ENCODE peak calls at places on chromosomes 16 and 17, in eight cellular contexts. T, P, Q, X, U, F, K and I are unnamed samples.

GRCh38 chr16:68993421-68993820 is 112.0 kb upstream of the HAS3 start:
- DNase-seq in K (no peak), Q (no peak), U (no peak), P (no peak), X (no peak), T (no peak), F (no peak), I (no peak)

GRCh38 chr16:81435567-81435966 is 9.0 kb upstream of the CMIP start:
- DNase-seq in K (no peak), U (no peak), P (no peak), X (no peak), T (no peak), Q (no peak), F (no peak), I (no peak)

GRCh38 chr16:87169509-87169985 is 147.6 kb downstream of the C16orf95 start:
- DNase-seq in U (no peak), F (no peak), T (no peak), X (peak), K (no peak), P (peak), Q (no peak), I (no peak)

GRCh38 chr16:49837673-49838360 is 18.1 kb downstream of the ZNF423 start:
- DNase-seq in T (no peak), U (no peak), Q (no peak), F (no peak), X (no peak), K (no peak), P (no peak), I (no peak)

GRCh38 chr16:70598937-70599503 is 47.3 kb upstream of the IL34 start:
- DNase-seq in F (no peak), Q (no peak), P (no peak), U (no peak), X (no peak), T (no peak), K (no peak), I (no peak)

GRCh38 chr16:1667271-1667670 is 10.8 kb upstream of the JPT2 start:
- DNase-seq in F (no peak), T (no peak), Q (no peak), K (no peak), X (no peak), P (no peak), U (no peak), I (no peak)

GRCh38 chr16:2960183-2961010 is 3.7 kb upstream of the KREMEN2 start:
- DNase-seq in P (no peak), X (no peak), Q (no peak), F (no peak), U (no peak), T (no peak), K (no peak), I (no peak)

GRCh38 chr17:53896047-53896446 is 73.3 kb downstream of the KIF2B start:
- DNase-seq in F (no peak), T (no peak), K (no peak), U (no peak), X (no peak), P (no peak), Q (no peak), I (no peak)

GRCh38 chr17:1239210-1239609 is 31.0 kb upstream of the BHLHA9 start:
- DNase-seq in U (no peak), K (no peak), X (peak), F (no peak), T (no peak), P (no peak), Q (no peak), I (no peak)

GRCh38 chr17:53949473-53950090 is 126.9 kb downstream of the KIF2B start:
- DNase-seq in U (no peak), Q (no peak), P (no peak), K (no peak), X (no peak), T (no peak), F (no peak), I (no peak)

GRCh38 chr16:88527186-88527936 is 42.8 kb upstream of the ZC3H18 start:
- DNase-seq in T (peak), U (peak), Q (no peak), X (peak), K (peak), F (peak), P (no peak), I (no peak)

GRCh38 chr17:79925242-79925957 is 86.2 kb upstream of the CBX4 start:
- DNase-seq in F (peak), X (peak), U (peak), K (no peak), Q (no peak), T (no peak), P (no peak), I (no peak)

GRCh38 chr17:50451943-50452626 is 16.6 kb downstream of the CHAD start:
- DNase-seq in K (no peak), P (no peak), T (no peak), U (no peak), Q (no peak), X (no peak), F (no peak), I (no peak)

GRCh38 chr17:47145351-47145750 is 43.7 kb downstream of the CDC27 start:
- DNase-seq in Q (no peak), F (peak), X (no peak), T (no peak), U (no peak), K (no peak), P (no peak), I (no peak)

GRCh38 chr17:22278302-22279275 is 586.3 kb downstream of the KCNJ18 start:
- DNase-seq in U (no peak), X (no peak), Q (no peak), T (no peak), P (no peak), K (no peak), F (no peak), I (no peak)

GRCh38 chr17:77387891-77388290 is 247.1 kb downstream of the SEC14L1 start:
- DNase-seq in K (no peak), F (no peak), U (no peak), T (no peak), P (no peak), X (no peak), Q (no peak), I (no peak)

GRCh38 chr16:8751481-8752311 is 45.7 kb downstream of the TMEM186 start:
- DNase-seq in T (peak), U (no peak), K (no peak), F (no peak), X (peak), P (peak), Q (no peak), I (peak)

GRCh38 chr16:80014241-80014939 is 413.9 kb upstream of the MAF start:
- DNase-seq in X (no peak), K (no peak), Q (no peak), P (no peak), F (no peak), U (no peak), T (no peak), I (no peak)

GRCh38 chr17:74355065-74355464 is 6.6 kb downstream of the BTBD17 start:
- DNase-seq in P (no peak), X (no peak), K (no peak), F (no peak), Q (no peak), T (no peak), U (no peak), I (no peak)

GRCh38 chr17:74354561-74354960 is 7.1 kb downstream of the BTBD17 start:
- DNase-seq in Q (no peak), F (no peak), X (no peak), K (no peak), P (no peak), U (no peak), T (no peak), I (no peak)

GRCh38 chr17:74357466-74357809 is 4.2 kb downstream of the BTBD17 start:
- DNase-seq in X (no peak), Q (no peak), U (no peak), F (no peak), K (no peak), P (no peak), T (no peak), I (no peak)

GRCh38 chr17:74358696-74359095 is 3.0 kb downstream of the BTBD17 start:
- DNase-seq in P (no peak), T (no peak), U (no peak), X (no peak), Q (no peak), K (no peak), F (no peak), I (no peak)

DNA sequence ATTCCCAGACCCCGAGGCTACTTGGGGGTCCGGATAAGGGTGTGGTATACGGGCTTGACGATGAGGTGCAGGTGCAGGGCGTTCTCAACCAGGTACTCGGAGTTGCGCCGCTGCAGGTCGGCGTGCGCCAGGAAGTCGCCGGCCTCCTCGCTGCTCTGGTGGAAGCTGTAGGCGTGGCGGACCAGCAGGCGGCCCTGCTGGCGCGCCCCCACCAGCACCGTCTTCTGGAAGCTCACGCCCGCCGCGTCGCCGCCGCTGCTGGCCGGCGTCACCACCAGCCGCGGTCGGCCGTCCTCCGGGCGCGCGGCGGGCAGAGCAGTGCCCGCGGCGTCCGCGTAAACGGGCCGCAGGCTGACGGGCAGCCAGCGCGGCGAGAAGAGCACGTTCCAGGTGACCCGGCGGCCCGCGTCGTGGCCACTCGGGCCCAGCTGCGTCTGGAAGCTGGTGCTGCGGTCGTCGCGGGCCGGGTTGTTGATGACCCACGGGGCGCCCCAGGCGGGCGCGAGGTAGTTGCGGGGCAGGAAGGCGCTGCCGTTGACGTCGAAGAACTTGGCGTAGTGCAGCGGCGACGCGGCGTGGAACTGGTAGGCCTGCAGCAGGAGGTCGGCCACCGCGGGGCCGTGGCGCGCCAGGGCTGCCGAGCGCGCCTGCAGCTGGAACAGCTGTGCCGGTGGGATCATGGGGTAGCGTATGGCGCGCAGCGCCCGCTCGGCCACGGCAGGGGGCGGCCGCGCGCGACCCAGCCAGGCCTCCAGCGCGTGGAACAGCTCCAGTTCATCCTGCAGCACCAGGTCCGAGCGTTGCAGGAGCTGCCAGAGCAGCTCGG is 4.8 kb downstream of the BTBD17 start:
- DNase-seq in P (no peak), F (no peak), Q (no peak), T (no peak), U (no peak), K (no peak), X (no peak), I (no peak)
- TF ChIP-seq CTCF in P (no peak), F (no peak), Q (no peak), T (no peak), U (no peak), K (no peak), X (no peak), I (no peak)

GRCh38 chr16:14562691-14563491 is 67.2 kb downstream of the PARN start:
- DNase-seq in X (peak), F (peak), Q (no peak), K (no peak), U (peak), P (no peak), T (no peak), I (no peak)
- TF ChIP-seq CTCF in X (no peak), F (no peak), Q (peak), K (no peak), U (peak), P (no peak), T (no peak), I (peak)

GRCh38 chr16:53821957-53822625 is 118.1 kb downstream of the FTO start:
- DNase-seq in Q (no peak), F (no peak), T (peak), X (peak), K (no peak), U (no peak), P (no peak), I (no peak)
- TF ChIP-seq CTCF in Q (no peak), F (no peak), T (peak), X (no peak), K (no peak), U (no peak), P (no peak), I (no peak)

DNA sequence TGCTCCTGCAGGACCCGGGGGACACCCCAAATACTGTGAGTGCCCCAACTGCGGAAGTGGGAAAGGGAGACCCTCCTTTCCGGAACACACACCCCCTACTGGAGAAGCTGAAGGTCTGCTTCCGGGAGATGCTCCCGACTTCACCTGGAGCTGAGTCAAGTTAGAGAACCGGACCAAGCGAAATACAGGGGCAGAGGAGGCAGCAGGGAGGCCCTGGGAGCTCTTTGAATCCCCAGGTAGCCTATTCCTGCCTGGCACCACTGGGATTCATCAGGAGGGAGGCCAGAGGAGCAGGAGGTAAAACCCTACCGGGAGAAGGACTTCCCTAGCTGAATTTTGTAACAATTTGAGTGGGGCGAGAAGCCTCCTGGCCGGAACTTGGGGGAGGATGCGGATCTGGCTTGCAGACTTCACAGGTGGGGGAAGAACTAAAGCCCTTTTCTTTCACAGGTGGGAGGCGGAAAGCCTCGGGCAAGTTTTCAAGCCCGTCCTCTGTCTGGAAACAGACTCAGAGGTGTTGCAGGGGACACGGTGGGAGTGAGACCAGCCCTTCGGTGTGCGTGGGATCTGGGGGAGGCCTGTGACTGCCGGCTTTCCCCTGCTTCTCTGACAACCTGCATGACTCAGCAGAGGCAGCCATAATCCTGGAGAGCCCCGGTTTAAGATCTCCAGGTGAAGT is 22.4 kb upstream of the TEKT1 start:
- DNase-seq in X (no peak), K (peak), Q (no peak), P (no peak), T (no peak), F (peak), U (no peak), I (no peak)
- TF ChIP-seq CTCF in X (no peak), K (peak), Q (no peak), P (peak), T (peak), F (peak), U (peak), I (no peak)

GRCh38 chr17:17732444-17732843 is 51.2 kb downstream of the RAI1 start:
- DNase-seq in T (no peak), K (no peak), Q (no peak), U (no peak), P (no peak), X (no peak), F (no peak), I (no peak)
- TF ChIP-seq CTCF in T (no peak), K (no peak), Q (no peak), U (no peak), P (no peak), X (no peak), F (no peak), I (no peak)

DNA sequence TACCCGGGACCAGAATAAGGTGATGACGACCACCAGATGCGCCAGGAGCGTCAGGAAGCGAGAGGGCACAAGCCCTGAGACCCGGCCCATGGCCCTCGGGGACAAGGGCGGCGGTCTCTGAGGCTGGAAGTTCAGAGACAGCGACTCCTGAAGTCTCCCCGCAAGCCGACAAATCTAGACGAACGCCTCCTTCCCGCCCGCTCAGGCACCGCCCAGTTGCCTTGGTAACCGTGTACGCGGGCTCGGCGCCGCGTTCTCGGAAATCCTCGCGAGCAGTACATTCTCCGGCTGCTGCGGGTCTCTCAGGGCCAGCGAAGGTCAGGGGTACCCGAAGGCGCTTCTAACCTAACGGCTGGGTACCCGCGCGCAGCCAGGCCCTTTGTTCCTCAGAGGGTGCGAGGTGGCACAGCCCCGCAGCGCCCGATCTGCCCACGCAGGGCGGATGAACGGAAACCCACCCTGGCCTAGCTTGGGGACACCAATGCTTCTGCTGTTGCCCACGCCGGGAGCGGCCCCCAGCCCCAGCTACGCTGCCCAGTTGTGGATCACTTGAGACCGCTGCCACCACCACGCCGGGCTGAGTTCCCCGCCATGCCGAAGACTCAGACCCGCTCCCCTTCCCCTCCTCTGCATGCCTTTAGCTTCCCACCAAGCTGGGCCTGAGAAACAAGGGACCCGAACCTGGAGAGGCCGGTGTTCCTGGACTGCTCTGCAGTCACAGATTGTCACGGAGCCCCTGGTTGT is at the start of gene TMEM107:
- DNase-seq in Q (no peak), P (no peak), F (peak), U (peak), X (peak), T (peak), K (peak), I (peak)
- TF ChIP-seq CTCF in Q (no peak), P (no peak), F (no peak), U (no peak), X (no peak), T (peak), K (peak), I (no peak)

DNA sequence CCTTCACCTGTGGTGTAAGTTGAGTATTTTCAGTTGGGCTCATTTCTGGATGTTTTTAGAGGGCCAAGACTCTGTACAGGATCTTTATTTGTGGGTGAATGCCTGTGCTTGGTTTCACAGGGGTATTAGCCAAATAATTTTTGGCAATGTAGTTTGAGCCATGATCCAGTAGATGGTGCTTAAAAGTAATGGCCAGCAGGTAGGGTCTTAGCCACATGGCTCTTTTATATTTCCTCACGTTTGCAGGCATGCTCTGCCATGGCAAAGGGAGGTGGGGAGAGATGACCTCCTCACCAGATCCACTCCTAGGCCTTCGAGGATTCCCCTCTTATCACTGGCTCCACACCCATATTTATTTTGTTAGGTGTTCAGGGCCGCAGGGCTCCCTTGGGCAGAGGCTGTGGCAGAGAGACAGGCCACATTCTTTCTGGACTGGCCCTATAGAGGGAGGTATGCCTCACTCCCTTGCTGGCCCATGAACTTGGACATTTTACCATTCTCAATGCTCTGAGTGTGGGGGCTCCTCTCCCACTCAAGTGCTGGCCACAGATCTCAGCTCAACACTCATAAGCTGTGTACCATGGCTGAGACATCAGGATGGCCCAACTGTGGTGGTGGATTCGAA is 417.1 kb downstream of the XYLT1 start:
- DNase-seq in X (no peak), F (peak), Q (no peak), U (no peak), P (no peak), K (no peak), T (no peak), I (no peak)
- TF ChIP-seq CTCF in X (peak), F (peak), Q (no peak), U (no peak), P (no peak), K (peak), T (no peak), I (no peak)

DNA sequence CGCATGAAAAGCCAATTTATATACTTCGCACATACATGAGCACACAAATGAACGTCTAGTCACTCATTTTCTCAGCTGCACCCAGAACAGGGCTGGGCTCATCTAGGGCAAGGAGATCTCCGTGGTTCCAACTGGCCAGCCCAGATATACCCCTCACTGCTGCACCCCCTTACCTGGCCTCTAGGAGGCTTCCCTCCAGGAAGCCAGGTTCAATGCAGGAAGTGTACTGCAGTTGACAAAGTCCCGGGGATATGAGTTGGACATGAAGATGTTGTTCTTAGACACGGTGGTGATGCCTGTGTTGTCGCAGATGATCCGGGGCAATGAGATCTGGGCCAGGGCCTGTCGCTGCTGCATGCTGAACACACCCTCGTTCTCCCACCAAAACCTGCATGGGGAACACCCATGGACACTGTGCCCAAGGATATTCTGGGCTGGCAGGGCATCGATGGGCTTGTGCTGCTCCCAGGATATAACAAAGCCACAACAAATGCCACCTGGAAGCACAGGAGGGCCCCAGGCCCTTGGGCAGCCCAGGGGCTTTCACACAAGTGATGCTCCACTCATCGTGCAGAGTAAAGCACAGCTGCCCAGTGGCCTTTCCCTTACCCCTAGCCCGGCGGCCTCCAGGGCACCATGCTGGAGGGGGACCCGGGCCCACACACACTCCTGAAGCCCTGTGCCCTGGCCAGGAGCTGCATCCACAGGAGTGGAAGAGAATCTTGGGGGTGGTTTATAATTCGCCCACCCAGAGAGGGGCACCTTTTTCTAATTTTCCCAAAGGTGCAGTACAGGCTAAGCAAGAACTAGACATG is 10.1 kb downstream of the MPO start:
- DNase-seq in F (no peak), X (no peak), U (no peak), P (no peak), T (no peak), K (no peak), Q (no peak), I (no peak)
- TF ChIP-seq CTCF in F (peak), X (no peak), U (peak), P (peak), T (peak), K (no peak), Q (no peak), I (no peak)